ENCODE peak calls at places on chromosomes 3 and 15, in seven cellular contexts. One of them, this sample, is unnamed.

GRCh38 chr3:65497846-65498245 is 540.9 kb downstream of the MAGI1 start:
- DNase-seq in HTR-8/SVneo: no peak
- DNase-seq in activated CD4-positive, alpha-beta T cell treated with anti-CD3 and anti-CD28 coated beads, Interleukin-2, amount 10 ng/mL, durations not matched to agents 7 days and 5 days: no peak
- DNase-seq in left colon: no peak
- DNase-seq in HepG2: no peak
- DNase-seq in H1: no peak
- DNase-seq in GM23248: no peak
- DNase-seq in this sample: no peak

GRCh38 chr15:61186905-61187865 is 41.9 kb downstream of the RORA start:
- DNase-seq in HepG2: no peak
- DNase-seq in GM23248: peak
- DNase-seq in H1: no peak
- DNase-seq in left colon: no peak
- DNase-seq in activated CD4-positive, alpha-beta T cell treated with anti-CD3 and anti-CD28 coated beads, Interleukin-2, amount 10 ng/mL, durations not matched to agents 7 days and 5 days: no peak
- DNase-seq in HTR-8/SVneo: no peak
- DNase-seq in this sample: no peak

GRCh38 chr15:69504352-69505040 is 51.9 kb downstream of the RPLP1 start:
- DNase-seq in HepG2: no peak
- DNase-seq in activated CD4-positive, alpha-beta T cell treated with anti-CD3 and anti-CD28 coated beads, Interleukin-2, amount 10 ng/mL, durations not matched to agents 7 days and 5 days: no peak
- DNase-seq in HTR-8/SVneo: no peak
- DNase-seq in GM23248: peak
- DNase-seq in H1: no peak
- DNase-seq in left colon: no peak
- DNase-seq in this sample: no peak

GRCh38 chr3:48564022-48564421 is 441 bp upstream of the UCN2 start:
- DNase-seq in activated CD4-positive, alpha-beta T cell treated with anti-CD3 and anti-CD28 coated beads, Interleukin-2, amount 10 ng/mL, durations not matched to agents 7 days and 5 days: no peak
- DNase-seq in HepG2: peak
- DNase-seq in GM23248: peak
- DNase-seq in left colon: peak
- DNase-seq in HTR-8/SVneo: peak
- DNase-seq in H1: no peak
- DNase-seq in this sample: peak

GRCh38 chr3:17795733-17796132 is 53.3 kb upstream of the TBC1D5 start:
- DNase-seq in GM23248: peak
- DNase-seq in left colon: no peak
- DNase-seq in activated CD4-positive, alpha-beta T cell treated with anti-CD3 and anti-CD28 coated beads, Interleukin-2, amount 10 ng/mL, durations not matched to agents 7 days and 5 days: no peak
- DNase-seq in H1: no peak
- DNase-seq in HTR-8/SVneo: no peak
- DNase-seq in HepG2: no peak
- DNase-seq in this sample: no peak

GRCh38 chr3:54008744-54009143 is 113.6 kb upstream of the CACNA2D3 start:
- DNase-seq in left colon: no peak
- DNase-seq in HTR-8/SVneo: no peak
- DNase-seq in HepG2: no peak
- DNase-seq in H1: no peak
- DNase-seq in GM23248: no peak
- DNase-seq in activated CD4-positive, alpha-beta T cell treated with anti-CD3 and anti-CD28 coated beads, Interleukin-2, amount 10 ng/mL, durations not matched to agents 7 days and 5 days: no peak
- DNase-seq in this sample: no peak

GRCh38 chr3:56914646-56915045 is 112.9 kb upstream of the ARHGEF3 start:
- DNase-seq in HTR-8/SVneo: no peak
- DNase-seq in activated CD4-positive, alpha-beta T cell treated with anti-CD3 and anti-CD28 coated beads, Interleukin-2, amount 10 ng/mL, durations not matched to agents 7 days and 5 days: peak
- DNase-seq in HepG2: no peak
- DNase-seq in GM23248: no peak
- DNase-seq in H1: no peak
- DNase-seq in left colon: no peak
- DNase-seq in this sample: no peak

GRCh38 chr3:27094721-27095120 is 274.5 kb downstream of the NEK10 start:
- DNase-seq in HTR-8/SVneo: no peak
- DNase-seq in H1: no peak
- DNase-seq in activated CD4-positive, alpha-beta T cell treated with anti-CD3 and anti-CD28 coated beads, Interleukin-2, amount 10 ng/mL, durations not matched to agents 7 days and 5 days: no peak
- DNase-seq in HepG2: no peak
- DNase-seq in left colon: no peak
- DNase-seq in GM23248: no peak
- DNase-seq in this sample: no peak

GRCh38 chr3:184740509-184741258 is 28.8 kb upstream of the MAGEF1 start:
- DNase-seq in activated CD4-positive, alpha-beta T cell treated with anti-CD3 and anti-CD28 coated beads, Interleukin-2, amount 10 ng/mL, durations not matched to agents 7 days and 5 days: no peak
- DNase-seq in HTR-8/SVneo: peak
- DNase-seq in HepG2: no peak
- DNase-seq in left colon: peak
- DNase-seq in H1: no peak
- DNase-seq in GM23248: peak
- DNase-seq in this sample: no peak

GRCh38 chr3:126119008-126119675 is 35.2 kb upstream of the SLC41A3 start:
- DNase-seq in left colon: peak
- DNase-seq in activated CD4-positive, alpha-beta T cell treated with anti-CD3 and anti-CD28 coated beads, Interleukin-2, amount 10 ng/mL, durations not matched to agents 7 days and 5 days: no peak
- DNase-seq in H1: peak
- DNase-seq in HepG2: no peak
- DNase-seq in HTR-8/SVneo: no peak
- DNase-seq in GM23248: no peak
- DNase-seq in this sample: no peak

GRCh38 chr3:55484741-55485207 is 2.3 kb downstream of the WNT5A start:
- DNase-seq in HTR-8/SVneo: no peak
- DNase-seq in left colon: no peak
- DNase-seq in GM23248: peak
- DNase-seq in activated CD4-positive, alpha-beta T cell treated with anti-CD3 and anti-CD28 coated beads, Interleukin-2, amount 10 ng/mL, durations not matched to agents 7 days and 5 days: no peak
- DNase-seq in H1: no peak
- DNase-seq in HepG2: no peak
- DNase-seq in this sample: no peak

GRCh38 chr3:31198890-31199289 is 304.4 kb upstream of the GADL1 start:
- DNase-seq in HTR-8/SVneo: no peak
- DNase-seq in left colon: no peak
- DNase-seq in HepG2: no peak
- DNase-seq in H1: no peak
- DNase-seq in GM23248: no peak
- DNase-seq in activated CD4-positive, alpha-beta T cell treated with anti-CD3 and anti-CD28 coated beads, Interleukin-2, amount 10 ng/mL, durations not matched to agents 7 days and 5 days: no peak
- DNase-seq in this sample: no peak

GRCh38 chr15:22974745-22975144 is 5.4 kb downstream of the CYFIP1 start:
- DNase-seq in GM23248: no peak
- DNase-seq in HepG2: no peak
- DNase-seq in left colon: no peak
- DNase-seq in H1: no peak
- DNase-seq in activated CD4-positive, alpha-beta T cell treated with anti-CD3 and anti-CD28 coated beads, Interleukin-2, amount 10 ng/mL, durations not matched to agents 7 days and 5 days: no peak
- DNase-seq in HTR-8/SVneo: no peak
- DNase-seq in this sample: no peak

GRCh38 chr3:124296416-124296815 is 304.5 kb upstream of the ROPN1 start:
- DNase-seq in activated CD4-positive, alpha-beta T cell treated with anti-CD3 and anti-CD28 coated beads, Interleukin-2, amount 10 ng/mL, durations not matched to agents 7 days and 5 days: no peak
- DNase-seq in GM23248: no peak
- DNase-seq in HTR-8/SVneo: no peak
- DNase-seq in HepG2: no peak
- DNase-seq in left colon: no peak
- DNase-seq in H1: no peak
- DNase-seq in this sample: no peak

GRCh38 chr3:48656841-48657281 is 5.8 kb downstream of the CELSR3 start:
- DNase-seq in GM23248: no peak
- DNase-seq in HepG2: no peak
- DNase-seq in HTR-8/SVneo: no peak
- DNase-seq in left colon: no peak
- DNase-seq in H1: no peak
- DNase-seq in activated CD4-positive, alpha-beta T cell treated with anti-CD3 and anti-CD28 coated beads, Interleukin-2, amount 10 ng/mL, durations not matched to agents 7 days and 5 days: peak
- DNase-seq in this sample: no peak

GRCh38 chr15:92394327-92395175 is 870 bp downstream of the ST8SIA2 start:
- DNase-seq in GM23248: no peak
- DNase-seq in HTR-8/SVneo: no peak
- DNase-seq in activated CD4-positive, alpha-beta T cell treated with anti-CD3 and anti-CD28 coated beads, Interleukin-2, amount 10 ng/mL, durations not matched to agents 7 days and 5 days: no peak
- DNase-seq in HepG2: no peak
- DNase-seq in H1: peak
- DNase-seq in left colon: no peak
- DNase-seq in this sample: no peak

GRCh38 chr3:29141912-29142262 is 139.0 kb upstream of the RBMS3 start:
- DNase-seq in HepG2: no peak
- DNase-seq in H1: no peak
- DNase-seq in activated CD4-positive, alpha-beta T cell treated with anti-CD3 and anti-CD28 coated beads, Interleukin-2, amount 10 ng/mL, durations not matched to agents 7 days and 5 days: no peak
- DNase-seq in GM23248: no peak
- DNase-seq in HTR-8/SVneo: no peak
- DNase-seq in left colon: no peak
- DNase-seq in this sample: no peak

GRCh38 chr15:72781621-72782020 is 1.9 kb downstream of the ADPGK start:
- DNase-seq in H1: no peak
- DNase-seq in HTR-8/SVneo: no peak
- DNase-seq in GM23248: no peak
- DNase-seq in HepG2: no peak
- DNase-seq in activated CD4-positive, alpha-beta T cell treated with anti-CD3 and anti-CD28 coated beads, Interleukin-2, amount 10 ng/mL, durations not matched to agents 7 days and 5 days: no peak
- DNase-seq in left colon: no peak
- DNase-seq in this sample: no peak

GRCh38 chr3:154875142-154875541 is 205.0 kb upstream of the MME start:
- DNase-seq in activated CD4-positive, alpha-beta T cell treated with anti-CD3 and anti-CD28 coated beads, Interleukin-2, amount 10 ng/mL, durations not matched to agents 7 days and 5 days: no peak
- DNase-seq in left colon: no peak
- DNase-seq in GM23248: no peak
- DNase-seq in HepG2: no peak
- DNase-seq in H1: no peak
- DNase-seq in HTR-8/SVneo: no peak
- DNase-seq in this sample: no peak

GRCh38 chr15:67943961-67944674 is 104.3 kb upstream of the RNU6-1 start:
- DNase-seq in left colon: peak
- DNase-seq in H1: no peak
- DNase-seq in GM23248: peak
- DNase-seq in HTR-8/SVneo: no peak
- DNase-seq in HepG2: no peak
- DNase-seq in activated CD4-positive, alpha-beta T cell treated with anti-CD3 and anti-CD28 coated beads, Interleukin-2, amount 10 ng/mL, durations not matched to agents 7 days and 5 days: no peak
- DNase-seq in this sample: no peak

GRCh38 chr15:74443100-74443909 is 9.5 kb upstream of the SEMA7A start:
- DNase-seq in left colon: no peak
- DNase-seq in activated CD4-positive, alpha-beta T cell treated with anti-CD3 and anti-CD28 coated beads, Interleukin-2, amount 10 ng/mL, durations not matched to agents 7 days and 5 days: no peak
- DNase-seq in GM23248: peak
- DNase-seq in H1: no peak
- DNase-seq in HTR-8/SVneo: no peak
- DNase-seq in HepG2: peak
- DNase-seq in this sample: no peak

GRCh38 chr3:193890036-193890897 is 245.7 kb upstream of the HES1 start:
- DNase-seq in H1: no peak
- DNase-seq in HTR-8/SVneo: no peak
- DNase-seq in GM23248: no peak
- DNase-seq in left colon: peak
- DNase-seq in activated CD4-positive, alpha-beta T cell treated with anti-CD3 and anti-CD28 coated beads, Interleukin-2, amount 10 ng/mL, durations not matched to agents 7 days and 5 days: no peak
- DNase-seq in HepG2: no peak
- DNase-seq in this sample: no peak

GRCh38 chr15:90683876-90684275 is 33.3 kb upstream of the BLM start:
- DNase-seq in HTR-8/SVneo: no peak
- DNase-seq in activated CD4-positive, alpha-beta T cell treated with anti-CD3 and anti-CD28 coated beads, Interleukin-2, amount 10 ng/mL, durations not matched to agents 7 days and 5 days: no peak
- DNase-seq in GM23248: no peak
- DNase-seq in left colon: no peak
- DNase-seq in HepG2: no peak
- DNase-seq in H1: no peak
- DNase-seq in this sample: no peak

GRCh38 chr3:100893590-100893989 is 99.6 kb downstream of the ABI3BP start:
- DNase-seq in HTR-8/SVneo: peak
- DNase-seq in GM23248: peak
- DNase-seq in activated CD4-positive, alpha-beta T cell treated with anti-CD3 and anti-CD28 coated beads, Interleukin-2, amount 10 ng/mL, durations not matched to agents 7 days and 5 days: no peak
- DNase-seq in HepG2: peak
- DNase-seq in left colon: no peak
- DNase-seq in H1: peak
- DNase-seq in this sample: peak

GRCh38 chr15:50315814-50316630 is 39.0 kb downstream of the GABPB1 start:
- DNase-seq in H1: no peak
- DNase-seq in HepG2: peak
- DNase-seq in HTR-8/SVneo: peak
- DNase-seq in GM23248: peak
- DNase-seq in left colon: no peak
- DNase-seq in activated CD4-positive, alpha-beta T cell treated with anti-CD3 and anti-CD28 coated beads, Interleukin-2, amount 10 ng/mL, durations not matched to agents 7 days and 5 days: peak
- DNase-seq in this sample: no peak

GRCh38 chr15:94924057-94924456 is 692.7 kb downstream of the MCTP2 start:
- DNase-seq in activated CD4-positive, alpha-beta T cell treated with anti-CD3 and anti-CD28 coated beads, Interleukin-2, amount 10 ng/mL, durations not matched to agents 7 days and 5 days: no peak
- DNase-seq in H1: no peak
- DNase-seq in HepG2: no peak
- DNase-seq in HTR-8/SVneo: no peak
- DNase-seq in GM23248: no peak
- DNase-seq in left colon: no peak
- DNase-seq in this sample: no peak

GRCh38 chr3:160287666-160288065 is 62.4 kb downstream of the C3orf80 start:
- DNase-seq in HepG2: no peak
- DNase-seq in H1: no peak
- DNase-seq in activated CD4-positive, alpha-beta T cell treated with anti-CD3 and anti-CD28 coated beads, Interleukin-2, amount 10 ng/mL, durations not matched to agents 7 days and 5 days: no peak
- DNase-seq in left colon: no peak
- DNase-seq in GM23248: peak
- DNase-seq in HTR-8/SVneo: no peak
- DNase-seq in this sample: no peak

GRCh38 chr3:193680220-193680619 is 87.2 kb downstream of the OPA1 start:
- DNase-seq in HTR-8/SVneo: peak
- DNase-seq in H1: no peak
- DNase-seq in activated CD4-positive, alpha-beta T cell treated with anti-CD3 and anti-CD28 coated beads, Interleukin-2, amount 10 ng/mL, durations not matched to agents 7 days and 5 days: no peak
- DNase-seq in GM23248: peak
- DNase-seq in HepG2: no peak
- DNase-seq in left colon: no peak
- DNase-seq in this sample: no peak

GRCh38 chr3:134326126-134326525 is 48.1 kb downstream of the AMOTL2 start:
- DNase-seq in activated CD4-positive, alpha-beta T cell treated with anti-CD3 and anti-CD28 coated beads, Interleukin-2, amount 10 ng/mL, durations not matched to agents 7 days and 5 days: no peak
- DNase-seq in HepG2: no peak
- DNase-seq in GM23248: no peak
- DNase-seq in H1: no peak
- DNase-seq in left colon: no peak
- DNase-seq in HTR-8/SVneo: no peak
- DNase-seq in this sample: no peak

GRCh38 chr3:149657796-149658443 is at the start of gene WWTR1:
- DNase-seq in HTR-8/SVneo: peak
- DNase-seq in H1: peak
- DNase-seq in activated CD4-positive, alpha-beta T cell treated with anti-CD3 and anti-CD28 coated beads, Interleukin-2, amount 10 ng/mL, durations not matched to agents 7 days and 5 days: peak
- DNase-seq in left colon: peak
- DNase-seq in HepG2: peak
- DNase-seq in GM23248: peak
- DNase-seq in this sample: peak

GRCh38 chr3:31592764-31593163 is 60.0 kb downstream of the STT3B start:
- DNase-seq in GM23248: no peak
- DNase-seq in HTR-8/SVneo: no peak
- DNase-seq in left colon: no peak
- DNase-seq in activated CD4-positive, alpha-beta T cell treated with anti-CD3 and anti-CD28 coated beads, Interleukin-2, amount 10 ng/mL, durations not matched to agents 7 days and 5 days: no peak
- DNase-seq in HepG2: peak
- DNase-seq in H1: no peak
- DNase-seq in this sample: no peak

GRCh38 chr3:67943546-67943945 is 289.1 kb upstream of the SUCLG2 start:
- DNase-seq in left colon: no peak
- DNase-seq in activated CD4-positive, alpha-beta T cell treated with anti-CD3 and anti-CD28 coated beads, Interleukin-2, amount 10 ng/mL, durations not matched to agents 7 days and 5 days: no peak
- DNase-seq in H1: no peak
- DNase-seq in HTR-8/SVneo: no peak
- DNase-seq in HepG2: no peak
- DNase-seq in GM23248: no peak
- DNase-seq in this sample: no peak

GRCh38 chr3:144112437-144112836 is 140.8 kb downstream of the DIPK2A start:
- DNase-seq in HepG2: no peak
- DNase-seq in H1: no peak
- DNase-seq in activated CD4-positive, alpha-beta T cell treated with anti-CD3 and anti-CD28 coated beads, Interleukin-2, amount 10 ng/mL, durations not matched to agents 7 days and 5 days: no peak
- DNase-seq in GM23248: no peak
- DNase-seq in HTR-8/SVneo: no peak
- DNase-seq in left colon: no peak
- DNase-seq in this sample: no peak